ENCODE peak calls at places on chromosomes 16 and 17, in four cellular contexts. U is RPMI8226, G is LHCN-M2, Y is WTC11. T is an unnamed sample.

GRCh38 chr16:79867425-79867997 is 267.0 kb upstream of the MAF start:
- DNase-seq in Y (no peak), G (no peak), U (no peak), T (no peak)

GRCh38 chr17:78120971-78121800 is 7.4 kb downstream of the TMC6 start:
- DNase-seq in U (no peak), G (no peak), Y (no peak), T (no peak)

GRCh38 chr17:51032850-51033249 is 87.8 kb downstream of the SPAG9 start:
- DNase-seq in G (no peak), Y (no peak), U (no peak), T (no peak)

GRCh38 chr17:60086822-60087591 is 8.3 kb upstream of the HEATR6 start:
- DNase-seq in Y (no peak), U (no peak), G (peak; percentile 77), T (no peak)

GRCh38 chr16:27769561-27770222 is 219.7 kb downstream of the KATNIP start:
- DNase-seq in U (no peak), G (peak; percentile 9), Y (no peak), T (no peak)

GRCh38 chr17:78236362-78237127 is 5.1 kb downstream of the TMEM235 start:
- DNase-seq in U (no peak), Y (no peak), G (no peak), T (no peak)

GRCh38 chr17:48925251-48925990 is 17.2 kb downstream of the UBE2Z start:
- DNase-seq in Y (no peak), U (no peak), G (no peak), T (no peak)

GRCh38 chr16:29663020-29663828 is at the start of gene SPN:
- DNase-seq in U (no peak), G (no peak), Y (no peak), T (no peak)

GRCh38 chr16:56950881-56951771 is 10.6 kb upstream of the CETP start:
- DNase-seq in U (peak; percentile 87), G (peak; percentile 58), Y (peak; percentile 72), T (no peak)

GRCh38 chr16:3087243-3087791 is 11.8 kb downstream of the ZSCAN10 start:
- DNase-seq in U (no peak), Y (peak; percentile 50), G (no peak), T (no peak)

GRCh38 chr17:9021985-9022552 is 759 bp downstream of the NTN1 start:
- DNase-seq in Y (peak; percentile 42), U (peak; percentile 29), G (no peak), T (no peak)

GRCh38 chr16:85557083-85557975 is 55.8 kb upstream of the GSE1 start:
- DNase-seq in U (peak; percentile 59), Y (no peak), G (no peak), T (no peak)

GRCh38 chr17:12730931-12731521 is 58.3 kb upstream of the ARHGAP44 start:
- DNase-seq in G (no peak), Y (peak; percentile 24), U (no peak), T (no peak)

GRCh38 chr17:7213895-7214299 is 5.7 kb downstream of the DLG4 start:
- DNase-seq in Y (peak; percentile 97), G (peak; percentile 76), U (peak; percentile 43), T (peak; percentile 76)

GRCh38 chr16:19583665-19584300 is 28.3 kb downstream of the VPS35L start:
- DNase-seq in G (peak; percentile 59), Y (peak; percentile 33), U (peak; percentile 71), T (no peak)

GRCh38 chr16:30121741-30122620 is 1.0 kb downstream of the MAPK3 start:
- DNase-seq in U (no peak), G (no peak), Y (no peak), T (no peak)

GRCh38 chr17:249236-249993 is 68.0 kb upstream of the DOC2B start:
- DNase-seq in G (no peak), U (no peak), Y (peak; percentile 4), T (no peak)

GRCh38 chr17:83189013-83189672 is 109.7 kb downstream of the METRNL start:
- DNase-seq in Y (peak; percentile 1), U (no peak), G (no peak), T (no peak)

GRCh38 chr16:4870138-4870671 is 22.9 kb downstream of the UBN1 start:
- DNase-seq in Y (no peak), G (no peak), U (no peak), T (no peak)

GRCh38 chr16:1612320-1613111 is at the start of gene CRAMP1:
- DNase-seq in Y (peak; percentile 22), G (no peak), U (peak; percentile 50), T (no peak)

GRCh38 chr16:90015586-90016338 is 3.5 kb downstream of the DBNDD1 start:
- DNase-seq in Y (no peak), G (no peak), U (no peak), T (no peak)

GRCh38 chr17:61129876-61130275 is 269.8 kb upstream of the TBX2 start:
- DNase-seq in U (no peak), G (no peak), Y (no peak), T (no peak)

GRCh38 chr16:89687092-89687940 is 827 bp downstream of the CDK10 start:
- DNase-seq in G (peak; percentile 47), Y (no peak), U (peak; percentile 82), T (no peak)

GRCh38 chr16:55380485-55380884 is 56.5 kb downstream of the IRX6 start:
- DNase-seq in G (no peak), Y (no peak), U (no peak), T (no peak)

GRCh38 chr17:1511290-1511689 is 5.1 kb downstream of the INPP5K start:
- DNase-seq in G (no peak), Y (no peak), U (no peak), T (no peak)

GRCh38 chr16:73149329-73149728 is 101.4 kb upstream of the ZFHX3 start:
- DNase-seq in G (no peak), Y (no peak), U (no peak), T (no peak)

GRCh38 chr16:48022496-48022895 is 133.3 kb downstream of the ABCC12 start:
- DNase-seq in U (no peak), Y (no peak), G (no peak), T (no peak)

GRCh38 chr17:61408151-61409041 is 8.8 kb downstream of the TBX2 start:
- DNase-seq in U (no peak), G (no peak), Y (peak; percentile 16), T (no peak)

GRCh38 chr17:17870292-17870691 is 33.5 kb upstream of the SREBF1 start:
- DNase-seq in Y (no peak), G (no peak), U (no peak), T (no peak)

GRCh38 chr16:8614435-8615029 is 7.0 kb upstream of the METTL22 start:
- DNase-seq in U (no peak), Y (no peak), G (no peak), T (no peak)

GRCh38 chr16:71698491-71698890 is 26.0 kb downstream of the PHLPP2 start:
- DNase-seq in Y (no peak), G (no peak), U (no peak), T (no peak)

GRCh38 chr17:37779554-37779953 is 34.7 kb upstream of the HNF1B start:
- DNase-seq in G (no peak), U (no peak), Y (no peak), T (no peak)

GRCh38 chr17:42846594-42847280 is 2.4 kb downstream of the AOC2 start:
- DNase-seq in G (peak; percentile 54), Y (no peak), U (no peak), T (no peak)

GRCh38 chr16:11314309-11314894 is 30.9 kb upstream of the RMI2 start:
- DNase-seq in U (no peak), Y (no peak), G (no peak), T (no peak)

GRCh38 chr17:75628425-75628824 is 4.8 kb upstream of the SMIM5 start:
- DNase-seq in G (no peak), Y (no peak), U (no peak), T (no peak)

GRCh38 chr17:19004601-19005441 is at the start of gene FAM83G:
- DNase-seq in U (peak; percentile 79), Y (peak; percentile 76), G (peak; percentile 47), T (peak; percentile 28)

GRCh38 chr16:29825145-29826044 is 5.1 kb downstream of the MVP start:
- DNase-seq in Y (no peak), U (peak; percentile 54), G (peak; percentile 89), T (peak; percentile 55)

GRCh38 chr17:45051060-45051719 is at the start of gene DCAKD:
- DNase-seq in G (peak; percentile 93), Y (peak; percentile 91), U (peak; percentile 97), T (peak; percentile 84)

T was measured in nucleus accumbens.